ENCODE peak calls at places on chromosomes 12 and 14, in four cellular contexts. A is CD8-positive, alpha-beta T cell; W is left lung; S is foreskin fibroblast. R is an unnamed sample.

GRCh38 chr12:14418526-14418925 is 53.0 kb downstream of the ATF7IP start:
- DNase-seq in A (no peak), W (no peak), S (no peak), R (peak)

GRCh38 chr12:54021006-54021405 is 7.2 kb upstream of the HOXC6 start:
- DNase-seq in S (no peak), W (no peak), A (no peak), R (no peak)

GRCh38 chr14:33026850-33027420 is 88.3 kb downstream of the NPAS3 start:
- DNase-seq in A (no peak), W (no peak), S (no peak), R (peak)

GRCh38 chr12:78146365-78146772 is 315.7 kb downstream of the NAV3 start:
- DNase-seq in A (no peak), S (peak), W (no peak), R (peak)

GRCh38 chr12:127926004-127926403 is 341.0 kb upstream of the TMEM132C start:
- DNase-seq in S (peak), A (no peak), W (no peak), R (peak)

GRCh38 chr14:63435838-63436237 is 107.3 kb downstream of the PPP2R5E start:
- DNase-seq in A (no peak), W (peak), S (peak), R (peak)

GRCh38 chr12:13062669-13063068 is 18.5 kb downstream of the FAM234B start:
- DNase-seq in S (no peak), A (no peak), W (no peak), R (no peak)

GRCh38 chr12:15155271-15155670 is 65.9 kb downstream of the RERG start:
- DNase-seq in A (no peak), W (no peak), S (no peak), R (no peak)

GRCh38 chr12:6773662-6774351 is 1.5 kb downstream of the LAG3 start:
- DNase-seq in W (no peak), A (peak), S (no peak), R (no peak)

GRCh38 chr14:92462568-92462967 is 51.0 kb upstream of the RIN3 start:
- DNase-seq in A (no peak), S (no peak), W (no peak), R (no peak)

GRCh38 chr14:91708795-91709194 is 23.1 kb downstream of the CATSPERB start:
- DNase-seq in A (no peak), W (no peak), S (no peak), R (no peak)

GRCh38 chr14:42779024-42779423 is 1172.3 kb downstream of the LRFN5 start:
- DNase-seq in A (no peak), S (no peak), W (no peak), R (no peak)

GRCh38 chr12:130401703-130402102 is 64.0 kb downstream of the PIWIL1 start:
- DNase-seq in A (no peak), W (no peak), S (no peak), R (no peak)

GRCh38 chr12:26109343-26109841 is 15.4 kb downstream of the BHLHE41 start:
- DNase-seq in W (no peak), S (no peak), A (no peak), R (no peak)

GRCh38 chr12:32881702-32882101 is 14.9 kb downstream of the PKP2 start:
- DNase-seq in A (no peak), S (no peak), W (no peak), R (no peak)

GRCh38 chr14:22221508-22221907 is 367.5 kb downstream of the DAD1 start:
- DNase-seq in W (no peak), A (no peak), S (no peak), R (peak)

GRCh38 chr12:27336254-27336653 is 3.6 kb downstream of the BMAL2 start:
- DNase-seq in W (no peak), S (no peak), A (no peak), R (no peak)

GRCh38 chr12:30420561-30420960 is 275.1 kb downstream of the IPO8 start:
- DNase-seq in S (no peak), W (no peak), A (no peak), R (peak)

GRCh38 chr14:35050652-35051051 is 4.6 kb downstream of the FAM177A1 start:
- DNase-seq in A (no peak), S (peak), W (no peak), R (peak)

GRCh38 chr14:55438066-55438683 is 2.2 kb downstream of the TBPL2 start:
- DNase-seq in S (peak), A (no peak), W (no peak), R (peak)

GRCh38 chr12:121499929-121500793 is 80.7 kb downstream of the KDM2B start:
- DNase-seq in S (peak), A (peak), W (peak), R (peak)

GRCh38 chr12:31407562-31407961 is 81.6 kb upstream of the SINHCAF start:
- DNase-seq in S (no peak), A (no peak), W (no peak), R (no peak)

GRCh38 chr14:21238823-21239518 is 30.3 kb downstream of the HNRNPC start:
- DNase-seq in A (no peak), W (no peak), S (no peak), R (no peak)

GRCh38 chr14:31937730-31938346 is 139.3 kb upstream of the ARHGAP5 start:
- DNase-seq in W (peak), A (no peak), S (peak), R (peak)

GRCh38 chr12:11810160-11810559 is 160.7 kb downstream of the ETV6 start:
- DNase-seq in A (no peak), S (no peak), W (no peak), R (no peak)

GRCh38 chr14:73283592-73284379 is 46.5 kb downstream of the PAPLN start:
- DNase-seq in W (no peak), A (no peak), S (no peak), R (peak)

GRCh38 chr14:52879958-52880357 is 70.9 kb downstream of the FERMT2 start:
- DNase-seq in S (no peak), W (no peak), A (no peak), R (no peak)

GRCh38 chr14:39247256-39247655 is 13.5 kb downstream of the MIA2 start:
- DNase-seq in S (peak), A (no peak), W (no peak), R (peak)

GRCh38 chr12:88303335-88303734 is 161.2 kb downstream of the TMTC3 start:
- DNase-seq in W (no peak), S (no peak), A (no peak), R (no peak)

GRCh38 chr12:46516238-46516932 is 143.8 kb upstream of the SLC38A2 start:
- DNase-seq in W (no peak), S (no peak), A (no peak), R (no peak)

GRCh38 chr12:46516933-46517578 is 144.5 kb upstream of the SLC38A2 start:
- DNase-seq in S (no peak), W (no peak), A (no peak), R (no peak)

GRCh38 chr12:46518729-46519128 is 146.2 kb upstream of the SLC38A2 start:
- DNase-seq in W (no peak), S (no peak), A (no peak), R (peak)

GRCh38 chr12:46518184-46518583 is 145.6 kb upstream of the SLC38A2 start:
- DNase-seq in S (no peak), W (no peak), A (no peak), R (peak)

DNA sequence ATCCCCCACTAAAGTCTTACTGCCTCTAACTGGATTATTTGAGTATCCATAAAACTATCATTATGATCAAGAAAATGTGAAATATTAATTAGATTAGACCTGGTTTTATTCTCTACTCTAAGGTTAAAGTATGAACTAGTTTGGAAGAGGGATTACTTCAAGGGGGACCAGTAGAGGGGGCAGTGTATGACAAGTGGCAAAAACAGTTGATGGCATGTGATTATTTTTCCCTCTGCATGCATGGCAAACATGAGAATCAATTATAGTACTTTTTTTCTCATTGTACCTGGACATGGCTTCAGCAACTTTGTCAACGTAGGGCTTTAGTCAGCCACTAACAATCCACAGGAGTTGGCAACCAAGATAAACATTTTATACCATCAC is 145.0 kb upstream of the SLC38A2 start:
- DNase-seq in A (no peak), W (no peak), S (no peak), R (no peak)
- H3K4me3 ChIP-seq in A (no peak), W (no peak), S (no peak), R (no peak)

DNA sequence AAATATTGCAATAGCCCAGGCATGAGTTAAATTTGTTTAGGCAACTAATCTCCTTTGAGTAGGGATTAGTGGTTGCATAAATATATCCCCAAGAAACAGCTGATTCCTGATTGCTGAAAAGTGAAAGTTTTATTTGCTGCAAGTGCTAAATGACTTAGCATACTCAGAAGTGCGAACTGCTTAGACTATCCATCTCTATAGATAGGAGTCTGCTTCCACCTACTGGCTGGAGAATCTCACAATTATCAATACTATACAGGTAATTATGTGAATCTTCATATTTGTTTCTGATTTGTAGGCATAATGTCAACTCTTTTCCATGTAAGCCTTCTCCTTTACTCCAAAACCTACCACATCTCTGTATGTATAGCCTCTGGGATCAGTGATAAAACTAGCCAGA is 11.9 kb upstream of the SLCO1B3 start:
- DNase-seq in W (no peak), S (no peak), A (no peak), R (no peak)
- TF ChIP-seq CTCF in W (peak), S (no peak), A (no peak), R (no peak)

GRCh38 chr14:94115068-94115591 is 4.6 kb downstream of the IFI27 start:
- DNase-seq in W (no peak), A (no peak), S (no peak), R (peak)
- H3K4me3 ChIP-seq in W (no peak), A (no peak), S (no peak), R (no peak)

GRCh38 chr14:28755930-28756895 is 10.4 kb upstream of the FOXG1 start:
- DNase-seq in S (no peak), W (no peak), A (no peak), R (no peak)

GRCh38 chr14:28755198-28755794 is 11.3 kb upstream of the FOXG1 start:
- DNase-seq in W (no peak), S (no peak), A (no peak), R (no peak)

GRCh38 chr14:28754209-28754985 is 12.2 kb upstream of the FOXG1 start:
- DNase-seq in A (no peak), W (no peak), S (no peak), R (peak)

GRCh38 chr14:28746247-28746646 is 20.3 kb upstream of the FOXG1 start:
- DNase-seq in S (no peak), A (no peak), W (no peak), R (no peak)

DNA sequence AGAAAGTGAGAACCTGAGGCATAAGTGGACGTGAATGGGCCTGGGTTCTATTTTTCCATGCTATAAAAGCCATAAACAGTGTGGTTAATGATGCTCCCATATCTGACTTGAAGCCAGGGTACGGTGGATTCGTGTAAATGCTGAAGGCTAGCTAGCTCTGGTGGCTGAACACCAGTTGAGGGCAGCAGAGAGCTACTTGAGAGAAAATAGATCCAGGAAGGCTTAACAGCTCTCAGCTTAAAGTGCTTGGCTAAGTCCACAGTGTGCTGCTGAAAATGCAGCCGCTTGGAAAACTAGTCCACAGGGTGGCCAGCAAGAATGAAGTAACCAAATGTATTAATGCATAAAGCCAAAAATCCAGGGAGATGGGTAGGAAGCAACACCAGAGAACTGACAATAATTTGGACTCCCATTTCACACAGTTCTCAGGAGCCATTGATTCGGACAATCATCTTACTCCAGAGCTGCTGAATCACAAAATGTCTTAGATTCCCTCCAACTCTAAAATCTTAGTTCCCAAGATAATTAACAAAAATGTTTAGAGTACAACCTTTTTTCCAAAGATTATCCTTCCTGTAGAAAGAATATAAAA is 15.0 kb upstream of the FOXG1 start:
- DNase-seq in S (no peak), A (no peak), W (no peak), R (peak)
- TF ChIP-seq CTCF in S (peak), A (no peak), W (peak), R (peak)

DNA sequence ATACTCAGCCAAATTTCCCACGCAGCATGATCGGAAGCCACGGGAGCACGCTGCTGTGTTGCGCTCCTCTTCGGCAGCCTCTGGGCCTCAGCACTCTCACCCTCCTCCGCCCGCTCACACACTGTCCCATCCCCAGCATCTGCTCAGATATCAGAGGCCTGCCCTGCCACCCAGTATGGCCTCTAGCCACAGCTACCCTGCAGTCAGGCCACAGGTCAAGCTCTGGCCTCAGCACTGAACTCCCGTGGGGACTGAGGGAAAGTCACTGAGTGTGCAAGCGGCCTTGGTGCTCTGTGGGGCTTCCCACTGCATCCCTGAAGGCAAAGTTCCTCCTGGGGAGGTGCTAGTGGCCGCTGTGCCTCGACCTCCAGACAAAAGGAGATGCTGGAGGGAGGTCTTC is 2.0 kb downstream of the KRT77 start:
- DNase-seq in W (no peak), A (no peak), S (no peak), R (no peak)
- H3K4me3 ChIP-seq in W (no peak), A (no peak), S (no peak), R (no peak)

DNA sequence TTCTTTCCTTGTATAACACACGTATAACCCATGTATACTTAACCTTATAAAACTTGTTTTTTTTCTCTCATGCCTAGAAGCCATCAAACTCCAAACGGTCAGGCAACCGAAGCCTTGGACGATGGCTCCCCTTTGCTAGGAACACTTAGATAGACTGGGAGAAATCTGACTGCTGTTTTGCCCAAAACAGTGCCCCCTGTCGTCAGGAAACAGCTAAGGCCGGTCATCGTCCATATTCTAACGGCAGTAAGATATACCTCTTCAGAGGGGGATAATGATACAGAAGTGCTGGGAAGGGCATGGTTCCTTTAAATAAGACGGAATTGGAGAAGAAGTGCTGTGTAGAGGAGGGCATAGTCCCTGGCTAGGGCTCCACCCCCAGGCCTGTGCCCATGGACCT is 130.5 kb downstream of the SLC41A2 start:
- DNase-seq in A (no peak), W (no peak), S (no peak), R (no peak)
- TF ChIP-seq CTCF in A (no peak), W (no peak), S (peak), R (peak)

DNA sequence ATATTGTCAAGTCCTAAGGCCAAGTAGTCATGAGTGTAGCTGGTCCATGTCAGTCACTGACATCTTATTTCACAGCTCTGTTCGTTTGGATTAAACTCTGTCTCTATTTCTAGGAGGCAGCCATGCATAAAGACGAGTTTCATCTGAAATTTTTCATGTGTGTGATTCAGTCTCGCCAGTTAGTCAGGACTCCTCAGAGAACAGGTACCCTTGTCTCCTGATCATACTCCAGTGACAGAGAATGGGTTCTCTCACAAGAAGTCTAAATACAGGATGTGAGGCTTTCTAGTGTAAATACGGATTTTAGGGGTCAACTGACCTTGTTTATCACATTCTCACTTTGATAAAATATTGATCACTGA is 1.4 kb upstream of the SENP1 start:
- DNase-seq in W (no peak), A (no peak), S (no peak), R (no peak)
- H3K4me3 ChIP-seq in W (no peak), A (no peak), S (no peak), R (no peak)

R was measured in AG10803.